ENCODE peak calls at places on chromosomes 6 and 20, in seven cellular contexts. One of them, this sample, is unnamed.

GRCh38 chr20:56974499-56975250 is 291.8 kb downstream of the BMP7 start:
- DNase-seq in HepG2: peak; percentile 48
- DNase-seq in GM12878: no peak
- DNase-seq in H1: peak; percentile 84
- DNase-seq in K562: peak; percentile 31
- DNase-seq in HCT116: peak; percentile 47
- DNase-seq in SK-N-SH: no peak
- DNase-seq in this sample: peak; percentile 73

GRCh38 chr20:21548390-21549035 is 34.6 kb upstream of the NKX2-2 start:
- DNase-seq in SK-N-SH: no peak
- DNase-seq in HepG2: no peak
- DNase-seq in HCT116: no peak
- DNase-seq in GM12878: peak; percentile 46
- DNase-seq in H1: no peak
- DNase-seq in K562: no peak
- DNase-seq in this sample: no peak

GRCh38 chr6:30741789-30742315 is 635 bp downstream of the FLOT1 start:
- DNase-seq in HCT116: no peak
- DNase-seq in H1: no peak
- DNase-seq in SK-N-SH: no peak
- DNase-seq in HepG2: no peak
- DNase-seq in GM12878: no peak
- DNase-seq in K562: no peak
- DNase-seq in this sample: no peak

GRCh38 chr20:38881806-38882440 is 44.3 kb upstream of the FAM83D start:
- DNase-seq in H1: no peak
- DNase-seq in GM12878: no peak
- DNase-seq in HCT116: no peak
- DNase-seq in HepG2: no peak
- DNase-seq in SK-N-SH: no peak
- DNase-seq in K562: no peak
- DNase-seq in this sample: no peak

GRCh38 chr6:11411592-11411991 is 126.0 kb upstream of the TMEM170B start:
- DNase-seq in GM12878: no peak
- DNase-seq in K562: no peak
- DNase-seq in HepG2: no peak
- DNase-seq in H1: no peak
- DNase-seq in HCT116: no peak
- DNase-seq in SK-N-SH: no peak
- DNase-seq in this sample: no peak

GRCh38 chr6:13194852-13195251 is 133.5 kb downstream of the TBC1D7 start:
- DNase-seq in SK-N-SH: peak; percentile 50
- DNase-seq in HCT116: peak; percentile 21
- DNase-seq in HepG2: peak; percentile 64
- DNase-seq in K562: peak; percentile 58
- DNase-seq in H1: no peak
- DNase-seq in GM12878: no peak
- DNase-seq in this sample: peak; percentile 31

GRCh38 chr6:14635195-14635594 is 517.6 kb downstream of the CD83 start:
- DNase-seq in H1: no peak
- DNase-seq in HCT116: no peak
- DNase-seq in SK-N-SH: no peak
- DNase-seq in HepG2: no peak
- DNase-seq in GM12878: no peak
- DNase-seq in K562: no peak
- DNase-seq in this sample: no peak

GRCh38 chr20:20955837-20956236 is 150.3 kb downstream of the LINC00237 start:
- DNase-seq in HepG2: no peak
- DNase-seq in GM12878: no peak
- DNase-seq in SK-N-SH: no peak
- DNase-seq in HCT116: no peak
- DNase-seq in H1: no peak
- DNase-seq in K562: no peak
- DNase-seq in this sample: no peak

GRCh38 chr6:138349891-138350290 is 27.8 kb upstream of the SMIM28 start:
- DNase-seq in HCT116: no peak
- DNase-seq in HepG2: no peak
- DNase-seq in SK-N-SH: no peak
- DNase-seq in K562: no peak
- DNase-seq in H1: no peak
- DNase-seq in GM12878: no peak
- DNase-seq in this sample: no peak

GRCh38 chr20:63106108-63106764 is 99.5 kb upstream of the BHLHE23 start:
- DNase-seq in K562: no peak
- DNase-seq in HCT116: no peak
- DNase-seq in SK-N-SH: no peak
- DNase-seq in HepG2: no peak
- DNase-seq in H1: no peak
- DNase-seq in GM12878: no peak
- DNase-seq in this sample: peak; percentile 51

GRCh38 chr6:35573495-35574110 is 60.9 kb upstream of the TULP1 start:
- DNase-seq in GM12878: no peak
- DNase-seq in SK-N-SH: no peak
- DNase-seq in H1: no peak
- DNase-seq in HepG2: no peak
- DNase-seq in K562: no peak
- DNase-seq in HCT116: no peak
- DNase-seq in this sample: no peak

GRCh38 chr6:10838794-10839333 is 525 bp upstream of the MAK start:
- DNase-seq in K562: no peak
- DNase-seq in HepG2: no peak
- DNase-seq in GM12878: peak; percentile 85
- DNase-seq in SK-N-SH: no peak
- DNase-seq in H1: no peak
- DNase-seq in HCT116: no peak
- DNase-seq in this sample: no peak

GRCh38 chr6:43407296-43407695 is 20.0 kb upstream of the ABCC10 start:
- DNase-seq in GM12878: no peak
- DNase-seq in HepG2: no peak
- DNase-seq in HCT116: no peak
- DNase-seq in K562: no peak
- DNase-seq in SK-N-SH: no peak
- DNase-seq in H1: no peak
- DNase-seq in this sample: no peak

GRCh38 chr6:118444796-118445195 is 103.3 kb upstream of the PLN start:
- DNase-seq in H1: no peak
- DNase-seq in SK-N-SH: no peak
- DNase-seq in K562: no peak
- DNase-seq in HCT116: no peak
- DNase-seq in HepG2: no peak
- DNase-seq in GM12878: no peak
- DNase-seq in this sample: no peak

GRCh38 chr6:89148016-89148750 is 2.3 kb downstream of the PM20D2 start:
- DNase-seq in HCT116: peak; percentile 12
- DNase-seq in H1: no peak
- DNase-seq in HepG2: no peak
- DNase-seq in GM12878: no peak
- DNase-seq in K562: no peak
- DNase-seq in SK-N-SH: no peak
- DNase-seq in this sample: no peak

GRCh38 chr6:151288711-151289398 is 49.1 kb downstream of the AKAP12 start:
- DNase-seq in K562: no peak
- DNase-seq in H1: no peak
- DNase-seq in SK-N-SH: peak; percentile 49
- DNase-seq in GM12878: no peak
- DNase-seq in HCT116: no peak
- DNase-seq in HepG2: no peak
- DNase-seq in this sample: no peak

GRCh38 chr20:25496968-25497401 is 88.3 kb downstream of the NINL start:
- DNase-seq in GM12878: no peak
- DNase-seq in HepG2: no peak
- DNase-seq in H1: no peak
- DNase-seq in K562: no peak
- DNase-seq in SK-N-SH: no peak
- DNase-seq in HCT116: no peak
- DNase-seq in this sample: peak; percentile 26

GRCh38 chr20:25859649-25860530 is 163.2 kb upstream of the ZNF337 start:
- DNase-seq in K562: peak; percentile 38
- DNase-seq in HCT116: no peak
- DNase-seq in H1: no peak
- DNase-seq in GM12878: no peak
- DNase-seq in SK-N-SH: peak; percentile 77
- DNase-seq in HepG2: peak; percentile 65
- DNase-seq in this sample: peak; percentile 78

GRCh38 chr6:45532626-45533258 is 155.0 kb upstream of the SUPT3H start:
- DNase-seq in HCT116: no peak
- DNase-seq in HepG2: no peak
- DNase-seq in H1: no peak
- DNase-seq in GM12878: no peak
- DNase-seq in K562: no peak
- DNase-seq in SK-N-SH: no peak
- DNase-seq in this sample: no peak
- TF ChIP-seq JUND in HCT116: no peak
- TF ChIP-seq JUND in HepG2: no peak
- TF ChIP-seq JUND in H1: no peak
- TF ChIP-seq JUND in GM12878: no peak
- TF ChIP-seq JUND in K562: no peak
- TF ChIP-seq JUND in SK-N-SH: no peak
- TF ChIP-seq JUND in this sample: no peak

DNA sequence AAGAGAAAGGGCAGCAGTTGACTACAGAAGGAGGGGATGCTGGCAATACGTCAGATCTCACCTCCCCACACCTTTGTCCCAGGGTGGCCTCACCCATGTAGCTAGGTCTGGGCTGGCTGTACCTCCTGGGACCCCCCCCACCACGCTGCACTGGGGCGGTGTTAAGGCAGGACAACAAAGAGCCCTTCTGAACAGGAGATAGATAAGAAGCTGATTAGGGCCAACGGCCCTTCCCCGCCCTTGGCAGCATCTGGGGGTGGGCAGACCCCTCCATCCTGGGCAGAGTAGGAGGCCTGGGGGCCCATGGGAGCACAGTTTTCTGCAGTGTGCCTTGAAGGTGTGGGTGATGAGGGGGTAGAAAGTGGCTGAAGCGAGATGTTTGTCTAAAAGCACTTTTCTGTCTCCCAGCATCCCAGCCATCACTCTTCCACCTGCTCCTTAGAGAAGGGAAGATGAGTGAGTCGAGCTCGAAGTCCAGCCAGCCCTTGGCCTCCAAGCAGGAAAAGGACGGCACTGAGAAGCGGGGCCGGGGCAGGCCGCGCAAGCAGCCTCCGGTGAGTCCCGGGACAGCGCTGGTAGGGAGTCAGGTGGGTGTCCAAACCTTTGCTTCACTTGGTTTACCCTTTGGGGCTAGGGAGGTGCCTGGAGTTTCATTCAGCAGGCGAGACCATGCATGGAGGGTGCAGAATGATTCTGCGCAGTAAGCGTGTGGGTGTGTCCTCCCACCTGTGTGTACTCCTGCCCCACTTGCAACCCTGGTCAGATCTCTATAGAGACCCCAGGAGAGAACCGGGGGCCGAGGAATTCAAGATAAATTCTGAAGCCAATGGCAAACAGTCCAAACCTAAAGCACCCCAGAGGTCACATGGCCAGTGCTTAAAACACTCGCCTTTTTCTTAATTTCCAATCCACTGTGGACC is 3.9 kb downstream of the HMGA1 start:
- DNase-seq in GM12878: no peak
- DNase-seq in K562: no peak
- DNase-seq in H1: no peak
- DNase-seq in HepG2: no peak
- DNase-seq in HCT116: no peak
- DNase-seq in SK-N-SH: no peak
- DNase-seq in this sample: no peak
- TF ChIP-seq JUND in GM12878: no peak
- TF ChIP-seq JUND in K562: no peak
- TF ChIP-seq JUND in H1: no peak
- TF ChIP-seq JUND in HepG2: no peak
- TF ChIP-seq JUND in HCT116: no peak
- TF ChIP-seq JUND in SK-N-SH: no peak
- TF ChIP-seq JUND in this sample: no peak

GRCh38 chr6:167791036-167791779 is 35.5 kb upstream of the AFDN start:
- DNase-seq in GM12878: no peak
- DNase-seq in K562: no peak
- DNase-seq in HepG2: peak; percentile 53
- DNase-seq in HCT116: no peak
- DNase-seq in SK-N-SH: no peak
- DNase-seq in H1: peak; percentile 32
- DNase-seq in this sample: peak; percentile 54
- TF ChIP-seq JUND in GM12878: no peak
- TF ChIP-seq JUND in K562: no peak
- TF ChIP-seq JUND in HepG2: no peak
- TF ChIP-seq JUND in HCT116: no peak
- TF ChIP-seq JUND in SK-N-SH: no peak
- TF ChIP-seq JUND in H1: no peak
- TF ChIP-seq JUND in this sample: no peak

GRCh38 chr6:26351544-26351953 is 13.4 kb upstream of the BTN3A2 start:
- DNase-seq in HepG2: peak; percentile 95
- DNase-seq in H1: no peak
- DNase-seq in GM12878: no peak
- DNase-seq in HCT116: peak; percentile 76
- DNase-seq in SK-N-SH: no peak
- DNase-seq in K562: peak; percentile 58
- DNase-seq in this sample: no peak
- TF ChIP-seq JUND in HepG2: no peak
- TF ChIP-seq JUND in H1: no peak
- TF ChIP-seq JUND in GM12878: no peak
- TF ChIP-seq JUND in HCT116: peak; percentile 71
- TF ChIP-seq JUND in SK-N-SH: peak; percentile 98
- TF ChIP-seq JUND in K562: peak; percentile 98
- TF ChIP-seq JUND in this sample: no peak

DNA sequence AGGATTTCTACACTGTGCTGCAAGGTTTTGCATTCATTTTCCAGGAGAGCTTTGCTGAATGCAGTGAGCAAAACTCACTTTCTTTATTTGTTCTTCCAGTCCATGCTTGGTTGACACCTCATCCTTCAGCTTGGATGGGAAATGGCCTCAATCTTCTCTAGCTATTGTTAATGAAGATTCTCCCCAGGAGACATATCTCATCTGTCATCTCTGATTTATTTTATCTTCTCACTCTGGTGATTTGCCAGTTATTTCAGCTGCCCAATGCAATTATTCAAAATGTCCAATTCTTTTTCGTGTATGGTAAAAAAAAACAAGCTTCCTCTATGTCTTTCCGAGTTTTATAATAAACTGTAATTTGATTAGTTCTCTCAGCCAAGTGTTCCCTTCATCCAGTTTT is 77.9 kb upstream of the PAK5 start:
- DNase-seq in K562: no peak
- DNase-seq in GM12878: no peak
- DNase-seq in HCT116: no peak
- DNase-seq in HepG2: no peak
- DNase-seq in SK-N-SH: no peak
- DNase-seq in H1: no peak
- DNase-seq in this sample: no peak
- TF ChIP-seq JUND in K562: no peak
- TF ChIP-seq JUND in GM12878: no peak
- TF ChIP-seq JUND in HCT116: no peak
- TF ChIP-seq JUND in HepG2: no peak
- TF ChIP-seq JUND in SK-N-SH: no peak
- TF ChIP-seq JUND in H1: no peak
- TF ChIP-seq JUND in this sample: no peak